ENCODE peak calls at places on chromosomes 4 and X, in eight cellular contexts. One of them, this sample, is unnamed.

GRCh38 chrX:30735839-30736238 is 82.6 kb downstream of the GK start:
- DNase-seq in CD8-positive, alpha-beta memory T cell: peak
- DNase-seq in NCI-H2029 treated with DMSO at 0.1 percent for 48 hours: peak
- DNase-seq in AG09319: peak
- DNase-seq in GM10248: peak
- DNase-seq in fibroblast of pulmonary artery: peak
- DNase-seq in astrocyte of the hippocampus: peak
- DNase-seq in iPS-NIHi11: peak
- DNase-seq in this sample: peak

GRCh38 chr4:172554588-172554987 is 614.0 kb upstream of the GALNT7 start:
- DNase-seq in AG09319: no peak
- DNase-seq in fibroblast of pulmonary artery: no peak
- DNase-seq in GM10248: no peak
- DNase-seq in astrocyte of the hippocampus: no peak
- DNase-seq in iPS-NIHi11: no peak
- DNase-seq in NCI-H2029 treated with DMSO at 0.1 percent for 48 hours: no peak
- DNase-seq in CD8-positive, alpha-beta memory T cell: no peak
- DNase-seq in this sample: no peak

GRCh38 chr4:147689062-147689461 is 5.1 kb upstream of the PRMT9 start:
- DNase-seq in fibroblast of pulmonary artery: no peak
- DNase-seq in iPS-NIHi11: no peak
- DNase-seq in AG09319: no peak
- DNase-seq in CD8-positive, alpha-beta memory T cell: no peak
- DNase-seq in GM10248: no peak
- DNase-seq in astrocyte of the hippocampus: no peak
- DNase-seq in NCI-H2029 treated with DMSO at 0.1 percent for 48 hours: no peak
- DNase-seq in this sample: no peak

GRCh38 chrX:41475611-41476241 is 28.6 kb downstream of the NYX start:
- DNase-seq in astrocyte of the hippocampus: peak
- DNase-seq in iPS-NIHi11: peak
- DNase-seq in fibroblast of pulmonary artery: no peak
- DNase-seq in NCI-H2029 treated with DMSO at 0.1 percent for 48 hours: no peak
- DNase-seq in GM10248: no peak
- DNase-seq in AG09319: no peak
- DNase-seq in CD8-positive, alpha-beta memory T cell: no peak
- DNase-seq in this sample: no peak

GRCh38 chr4:112361181-112361791 is 64.1 kb downstream of the ALPK1 start:
- DNase-seq in fibroblast of pulmonary artery: peak
- DNase-seq in iPS-NIHi11: peak
- DNase-seq in GM10248: no peak
- DNase-seq in AG09319: no peak
- DNase-seq in astrocyte of the hippocampus: peak
- DNase-seq in NCI-H2029 treated with DMSO at 0.1 percent for 48 hours: peak
- DNase-seq in CD8-positive, alpha-beta memory T cell: no peak
- DNase-seq in this sample: no peak

GRCh38 chr4:89434364-89434988 is 126.9 kb upstream of the GPRIN3 start:
- DNase-seq in GM10248: peak
- DNase-seq in NCI-H2029 treated with DMSO at 0.1 percent for 48 hours: peak
- DNase-seq in iPS-NIHi11: peak
- DNase-seq in fibroblast of pulmonary artery: peak
- DNase-seq in AG09319: no peak
- DNase-seq in astrocyte of the hippocampus: peak
- DNase-seq in CD8-positive, alpha-beta memory T cell: no peak
- DNase-seq in this sample: peak

GRCh38 chr4:168478868-168479267 is 1.4 kb downstream of the DDX60L start:
- DNase-seq in astrocyte of the hippocampus: no peak
- DNase-seq in GM10248: no peak
- DNase-seq in iPS-NIHi11: no peak
- DNase-seq in fibroblast of pulmonary artery: no peak
- DNase-seq in NCI-H2029 treated with DMSO at 0.1 percent for 48 hours: no peak
- DNase-seq in CD8-positive, alpha-beta memory T cell: no peak
- DNase-seq in AG09319: no peak
- DNase-seq in this sample: no peak

GRCh38 chrX:125298871-125299270 is 20.8 kb upstream of the TEX13C start:
- DNase-seq in NCI-H2029 treated with DMSO at 0.1 percent for 48 hours: no peak
- DNase-seq in astrocyte of the hippocampus: no peak
- DNase-seq in iPS-NIHi11: no peak
- DNase-seq in fibroblast of pulmonary artery: no peak
- DNase-seq in CD8-positive, alpha-beta memory T cell: no peak
- DNase-seq in GM10248: no peak
- DNase-seq in AG09319: no peak
- DNase-seq in this sample: no peak

GRCh38 chr4:23135792-23136645 is 443.3 kb downstream of the GBA3 start:
- DNase-seq in GM10248: peak
- DNase-seq in astrocyte of the hippocampus: peak
- DNase-seq in CD8-positive, alpha-beta memory T cell: no peak
- DNase-seq in NCI-H2029 treated with DMSO at 0.1 percent for 48 hours: peak
- DNase-seq in AG09319: peak
- DNase-seq in fibroblast of pulmonary artery: peak
- DNase-seq in iPS-NIHi11: peak
- DNase-seq in this sample: peak

GRCh38 chr4:66949424-66949823 is 595.9 kb downstream of the CENPC start:
- DNase-seq in GM10248: no peak
- DNase-seq in fibroblast of pulmonary artery: no peak
- DNase-seq in NCI-H2029 treated with DMSO at 0.1 percent for 48 hours: no peak
- DNase-seq in iPS-NIHi11: no peak
- DNase-seq in AG09319: no peak
- DNase-seq in CD8-positive, alpha-beta memory T cell: no peak
- DNase-seq in astrocyte of the hippocampus: no peak
- DNase-seq in this sample: no peak

GRCh38 chr4:174398728-174399127 is 115.0 kb downstream of the CEP44 start:
- DNase-seq in iPS-NIHi11: no peak
- DNase-seq in AG09319: peak
- DNase-seq in CD8-positive, alpha-beta memory T cell: no peak
- DNase-seq in NCI-H2029 treated with DMSO at 0.1 percent for 48 hours: no peak
- DNase-seq in GM10248: no peak
- DNase-seq in astrocyte of the hippocampus: no peak
- DNase-seq in fibroblast of pulmonary artery: peak
- DNase-seq in this sample: no peak

GRCh38 chrX:120753413-120754251 is 122.0 kb downstream of the CT47B1 start:
- DNase-seq in astrocyte of the hippocampus: no peak
- DNase-seq in AG09319: no peak
- DNase-seq in CD8-positive, alpha-beta memory T cell: no peak
- DNase-seq in NCI-H2029 treated with DMSO at 0.1 percent for 48 hours: peak
- DNase-seq in fibroblast of pulmonary artery: no peak
- DNase-seq in iPS-NIHi11: no peak
- DNase-seq in GM10248: peak
- DNase-seq in this sample: no peak

GRCh38 chr4:48949518-48950207 is 36.4 kb upstream of the CWH43 start:
- DNase-seq in NCI-H2029 treated with DMSO at 0.1 percent for 48 hours: no peak
- DNase-seq in AG09319: no peak
- DNase-seq in GM10248: no peak
- DNase-seq in fibroblast of pulmonary artery: peak
- DNase-seq in CD8-positive, alpha-beta memory T cell: no peak
- DNase-seq in astrocyte of the hippocampus: no peak
- DNase-seq in iPS-NIHi11: no peak
- DNase-seq in this sample: no peak

GRCh38 chrX:24148535-24149345 is 789 bp upstream of the ZFX start:
- DNase-seq in fibroblast of pulmonary artery: peak
- DNase-seq in CD8-positive, alpha-beta memory T cell: peak
- DNase-seq in GM10248: no peak
- DNase-seq in astrocyte of the hippocampus: no peak
- DNase-seq in AG09319: no peak
- DNase-seq in iPS-NIHi11: no peak
- DNase-seq in NCI-H2029 treated with DMSO at 0.1 percent for 48 hours: no peak
- DNase-seq in this sample: peak

GRCh38 chr4:139279723-139280620 is at the start of gene MGARP:
- DNase-seq in GM10248: peak
- DNase-seq in AG09319: no peak
- DNase-seq in astrocyte of the hippocampus: peak
- DNase-seq in NCI-H2029 treated with DMSO at 0.1 percent for 48 hours: no peak
- DNase-seq in iPS-NIHi11: peak
- DNase-seq in fibroblast of pulmonary artery: peak
- DNase-seq in CD8-positive, alpha-beta memory T cell: peak
- DNase-seq in this sample: peak

GRCh38 chr4:8675383-8675782 is 82.8 kb downstream of the CPZ start:
- DNase-seq in astrocyte of the hippocampus: peak
- DNase-seq in GM10248: no peak
- DNase-seq in iPS-NIHi11: peak
- DNase-seq in fibroblast of pulmonary artery: peak
- DNase-seq in NCI-H2029 treated with DMSO at 0.1 percent for 48 hours: no peak
- DNase-seq in CD8-positive, alpha-beta memory T cell: no peak
- DNase-seq in AG09319: no peak
- DNase-seq in this sample: no peak

GRCh38 chr4:38512840-38513239 is 151.2 kb upstream of the KLF3 start:
- DNase-seq in fibroblast of pulmonary artery: no peak
- DNase-seq in astrocyte of the hippocampus: no peak
- DNase-seq in GM10248: no peak
- DNase-seq in iPS-NIHi11: peak
- DNase-seq in NCI-H2029 treated with DMSO at 0.1 percent for 48 hours: no peak
- DNase-seq in CD8-positive, alpha-beta memory T cell: no peak
- DNase-seq in AG09319: no peak
- DNase-seq in this sample: no peak

GRCh38 chrX:86369847-86370630 is 221.8 kb downstream of the DACH2 start:
- DNase-seq in AG09319: no peak
- DNase-seq in GM10248: no peak
- DNase-seq in CD8-positive, alpha-beta memory T cell: no peak
- DNase-seq in fibroblast of pulmonary artery: no peak
- DNase-seq in astrocyte of the hippocampus: no peak
- DNase-seq in NCI-H2029 treated with DMSO at 0.1 percent for 48 hours: no peak
- DNase-seq in iPS-NIHi11: no peak
- DNase-seq in this sample: no peak

GRCh38 chr4:76441881-76442280 is 6.9 kb downstream of the SHROOM3 start:
- DNase-seq in iPS-NIHi11: no peak
- DNase-seq in NCI-H2029 treated with DMSO at 0.1 percent for 48 hours: no peak
- DNase-seq in GM10248: no peak
- DNase-seq in fibroblast of pulmonary artery: no peak
- DNase-seq in AG09319: no peak
- DNase-seq in astrocyte of the hippocampus: no peak
- DNase-seq in CD8-positive, alpha-beta memory T cell: no peak
- DNase-seq in this sample: no peak